ENCODE peak calls at places on chromosomes 3 and 15, in eight cellular contexts. R is body of pancreas; F is neuronal stem cell; G is CD8-positive, alpha-beta T cell; L is IMR-90; Y is GM23248; W is H1; M is hepatocyte. I is an unnamed sample.

GRCh38 chr15:20348900-20349773 is 192.5 kb downstream of the GOLGA6L6 start:
- DNase-seq in F (no peak), G (no peak), L (no peak), W (no peak), R (peak; percentile 13), Y (no peak), M (peak; percentile 48), I (no peak)

GRCh38 chr3:160210799-160211221 is 14.4 kb upstream of the C3orf80 start:
- DNase-seq in G (no peak), R (no peak), W (no peak), M (peak; percentile 47), L (peak; percentile 73), F (no peak), Y (peak; percentile 87), I (no peak)

GRCh38 chr3:8509961-8510360 is 8.3 kb downstream of the LMCD1 start:
- DNase-seq in F (no peak), G (no peak), R (no peak), M (no peak), W (no peak), L (peak; percentile 98), Y (peak; percentile 95), I (no peak)

GRCh38 chr3:33613041-33613440 is 105.0 kb downstream of the CLASP2 start:
- DNase-seq in F (no peak), M (no peak), W (no peak), R (no peak), L (no peak), Y (no peak), G (no peak), I (no peak)

GRCh38 chr15:31465083-31465955 is 138.7 kb downstream of the KLF13 start:
- DNase-seq in R (peak; percentile 71), G (no peak), Y (no peak), W (no peak), F (no peak), L (no peak), M (no peak), I (no peak)

GRCh38 chr3:72338942-72339749 is 509.1 kb downstream of the SHQ1 start:
- DNase-seq in Y (peak; percentile 95), F (no peak), G (no peak), R (peak; percentile 49), L (peak; percentile 97), M (peak; percentile 64), W (no peak), I (no peak)

GRCh38 chr3:65811917-65812316 is 226.8 kb downstream of the MAGI1 start:
- DNase-seq in G (no peak), R (no peak), F (no peak), Y (no peak), W (no peak), L (peak; percentile 13), M (no peak), I (no peak)

GRCh38 chr3:94225176-94225742 is 162.4 kb downstream of the NSUN3 start:
- DNase-seq in W (no peak), G (no peak), R (no peak), Y (peak; percentile 55), F (no peak), M (no peak), L (no peak), I (no peak)

GRCh38 chr3:4060064-4060463 is 243.1 kb upstream of the SETMAR start:
- DNase-seq in R (no peak), F (no peak), Y (no peak), M (no peak), W (no peak), L (no peak), G (no peak), I (no peak)

GRCh38 chr15:90684281-90684680 is 32.9 kb upstream of the BLM start:
- DNase-seq in L (no peak), G (no peak), R (no peak), Y (no peak), M (no peak), F (no peak), W (no peak), I (no peak)

GRCh38 chr15:29849716-29850115 is 27.4 kb upstream of the TJP1 start:
- DNase-seq in M (no peak), F (no peak), R (no peak), L (no peak), Y (no peak), W (no peak), G (no peak), I (no peak)

GRCh38 chr3:72721696-72722381 is 126.4 kb downstream of the SHQ1 start:
- DNase-seq in F (no peak), L (no peak), M (no peak), R (no peak), G (no peak), W (no peak), Y (no peak), I (no peak)

GRCh38 chr15:39140060-39140604 is 440.7 kb upstream of the THBS1 start:
- DNase-seq in F (no peak), W (no peak), M (peak; percentile 62), R (no peak), G (no peak), L (peak; percentile 98), Y (peak; percentile 84), I (no peak)

GRCh38 chr3:28840976-28841376 is 439.9 kb upstream of the RBMS3 start:
- DNase-seq in F (no peak), R (no peak), W (no peak), Y (no peak), G (no peak), L (no peak), M (no peak), I (no peak)

GRCh38 chr3:177804032-177804431 is 606.8 kb upstream of the TBL1XR1 start:
- DNase-seq in G (no peak), R (no peak), M (no peak), F (no peak), L (no peak), W (no peak), Y (no peak), I (no peak)

GRCh38 chr15:38041576-38041975 is 107.1 kb downstream of the TMCO5A start:
- DNase-seq in R (no peak), Y (peak; percentile 73), F (no peak), L (peak; percentile 77), M (peak; percentile 46), G (no peak), W (no peak), I (peak; percentile 5)

GRCh38 chr15:53834214-53834613 is 74.8 kb upstream of the WDR72 start:
- DNase-seq in W (no peak), M (no peak), F (no peak), G (no peak), L (no peak), R (no peak), Y (no peak), I (no peak)

GRCh38 chr3:116916836-116917235 is 207.3 kb downstream of the TUSC7 start:
- DNase-seq in M (no peak), W (no peak), G (no peak), L (no peak), R (no peak), F (no peak), Y (no peak), I (no peak)

GRCh38 chr3:116920836-116921596 is 211.4 kb downstream of the TUSC7 start:
- DNase-seq in W (no peak), G (no peak), F (no peak), R (no peak), Y (peak; percentile 4), M (no peak), L (peak; percentile 36), I (no peak)
- H3K27ac ChIP-seq in W (no peak overlapping the region), G (no peak overlapping the region), F (no peak overlapping the region), R (no peak overlapping the region), Y (no peak overlapping the region), M (no peak overlapping the region), L (no peak overlapping the region), I (no peak overlapping the region)

DNA sequence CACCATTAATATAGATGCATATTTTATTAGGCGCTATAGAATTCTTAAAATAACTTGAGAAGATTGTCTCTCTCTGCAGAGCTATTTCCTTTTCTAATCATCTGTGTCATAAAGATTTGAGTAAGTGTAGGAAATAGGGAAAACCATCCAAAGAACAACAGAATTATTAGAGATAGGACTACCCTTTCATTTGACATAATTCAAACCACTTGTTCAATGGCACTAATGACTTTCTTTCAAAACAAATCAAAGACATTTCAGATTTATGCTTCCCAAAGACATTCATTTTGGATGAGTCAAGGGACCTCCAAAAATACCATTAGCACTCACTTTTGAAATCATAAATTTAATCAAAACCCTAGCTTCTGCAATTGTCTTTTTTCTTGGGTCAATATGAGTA is 29.5 kb downstream of the PRICKLE2 start:
- DNase-seq in F (no peak), R (no peak), G (no peak), Y (no peak), W (no peak), L (no peak), M (no peak), I (no peak)
- H3K4me1 ChIP-seq in F (no peaks in the 10 kb centered on the region), R (no peaks in the 10 kb centered on the region), G (no peaks in the 10 kb centered on the region), Y (peaks cover 21% of the 10 kb centered on the region), W (no peaks in the 10 kb centered on the region), L (peaks cover 3% of the 10 kb centered on the region), M (peaks cover 4% of the 10 kb centered on the region), I (no peaks in the 10 kb centered on the region)

DNA sequence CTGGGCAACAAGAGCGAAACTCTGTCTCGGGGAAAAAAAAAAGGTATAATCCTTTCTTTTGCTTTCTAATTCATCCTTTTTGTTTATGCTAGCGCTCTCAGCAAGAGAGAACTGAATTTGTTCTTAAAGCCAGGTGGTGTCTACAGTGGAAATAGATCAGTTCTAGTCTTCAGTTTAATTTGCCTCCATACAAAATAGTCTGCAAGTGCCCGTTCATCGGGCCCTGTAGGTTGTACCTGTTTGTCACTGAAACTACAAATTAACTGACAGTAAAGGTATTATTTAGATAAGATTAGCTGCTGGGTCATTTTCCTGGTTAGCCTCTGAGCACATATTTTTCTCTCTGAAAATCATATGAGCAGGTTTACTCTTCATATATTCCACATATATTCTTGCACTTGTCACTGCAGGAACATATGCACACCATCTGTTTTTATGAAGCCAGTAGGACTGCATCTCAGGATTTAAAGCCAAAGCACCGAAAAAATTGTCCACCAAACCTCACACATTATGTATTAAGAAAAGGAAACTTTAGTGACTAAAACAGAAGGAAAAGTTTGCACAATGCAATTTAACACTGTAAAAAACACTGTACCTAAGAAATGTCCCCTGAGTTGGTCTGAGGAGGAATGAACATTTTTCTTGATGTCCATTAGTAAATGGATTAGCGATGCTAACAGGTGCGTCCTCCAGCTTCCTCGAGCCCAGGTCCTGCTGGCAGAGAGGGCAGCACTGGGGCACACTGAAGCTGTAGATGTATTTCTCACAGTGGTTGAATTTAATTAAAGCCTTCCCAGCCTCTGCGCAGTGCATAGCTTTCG is 437 bp downstream of the MKRN2OS start:
- DNase-seq in L (no peak), W (no peak), R (no peak), M (no peak), F (no peak), G (no peak), Y (no peak), I (no peak)
- H3K4me3 ChIP-seq in L (no peak overlapping the region), W (no peak overlapping the region), R (peak overlapping the region; percentile 32), M (peak overlapping the region; percentile 9), F (no peak overlapping the region), G (no peak overlapping the region), Y (no peak overlapping the region), I (peak overlapping the region; percentile 17)

GRCh38 chr3:192830279-192831110 is 87.2 kb downstream of the MB21D2 start:
- DNase-seq in Y (no peak), G (no peak), W (no peak), F (no peak), R (no peak), L (peak; percentile 54), M (no peak), I (no peak)
- H3K27ac ChIP-seq in Y (peak overlapping the region; percentile 85), G (no peak overlapping the region), W (no peak overlapping the region), F (no peak overlapping the region), R (no peak overlapping the region), L (peak overlapping the region; percentile 46), M (peak overlapping the region; percentile 26), I (no peak overlapping the region)